ENCODE peak calls at places on chromosome 1, in four cellular contexts. I, O, J and G are unnamed samples.

GRCh38 chr1:220528049-220528678 is at the start of gene MARK1:
- DNase-seq in I (peak), O (peak), J (peak), G (peak)

GRCh38 chr1:216447898-216448568 is 24.8 kb upstream of the USH2A start:
- DNase-seq in I (no peak), O (no peak), J (peak), G (no peak)

GRCh38 chr1:100622037-100622436 is 84.1 kb downstream of the GPR88 start:
- DNase-seq in I (no peak), O (peak), J (peak), G (peak)

GRCh38 chr1:163104405-163105099 is 35.4 kb downstream of the RGS4 start:
- DNase-seq in I (no peak), O (no peak), J (no peak), G (no peak)

GRCh38 chr1:228463559-228464455 is 23.4 kb upstream of the RNF187 start:
- DNase-seq in I (no peak), O (peak), J (peak), G (no peak)

GRCh38 chr1:95041491-95042165 is 31.1 kb downstream of the ALG14 start:
- DNase-seq in I (peak), O (peak), J (peak), G (peak)

GRCh38 chr1:53411541-53412152 is 47.6 kb upstream of the DMRTB1 start:
- DNase-seq in I (no peak), O (no peak), J (peak), G (no peak)

GRCh38 chr1:12478612-12478985 is 139.4 kb downstream of the DHRS3 start:
- DNase-seq in I (no peak), O (no peak), J (no peak), G (no peak)

GRCh38 chr1:242025681-242026080 is 26.8 kb upstream of the MAP1LC3C start:
- DNase-seq in I (no peak), O (peak), J (no peak), G (no peak)

GRCh38 chr1:205591522-205592351 is 40.1 kb downstream of the ELK4 start:
- DNase-seq in I (peak), O (peak), J (peak), G (peak)

DNA sequence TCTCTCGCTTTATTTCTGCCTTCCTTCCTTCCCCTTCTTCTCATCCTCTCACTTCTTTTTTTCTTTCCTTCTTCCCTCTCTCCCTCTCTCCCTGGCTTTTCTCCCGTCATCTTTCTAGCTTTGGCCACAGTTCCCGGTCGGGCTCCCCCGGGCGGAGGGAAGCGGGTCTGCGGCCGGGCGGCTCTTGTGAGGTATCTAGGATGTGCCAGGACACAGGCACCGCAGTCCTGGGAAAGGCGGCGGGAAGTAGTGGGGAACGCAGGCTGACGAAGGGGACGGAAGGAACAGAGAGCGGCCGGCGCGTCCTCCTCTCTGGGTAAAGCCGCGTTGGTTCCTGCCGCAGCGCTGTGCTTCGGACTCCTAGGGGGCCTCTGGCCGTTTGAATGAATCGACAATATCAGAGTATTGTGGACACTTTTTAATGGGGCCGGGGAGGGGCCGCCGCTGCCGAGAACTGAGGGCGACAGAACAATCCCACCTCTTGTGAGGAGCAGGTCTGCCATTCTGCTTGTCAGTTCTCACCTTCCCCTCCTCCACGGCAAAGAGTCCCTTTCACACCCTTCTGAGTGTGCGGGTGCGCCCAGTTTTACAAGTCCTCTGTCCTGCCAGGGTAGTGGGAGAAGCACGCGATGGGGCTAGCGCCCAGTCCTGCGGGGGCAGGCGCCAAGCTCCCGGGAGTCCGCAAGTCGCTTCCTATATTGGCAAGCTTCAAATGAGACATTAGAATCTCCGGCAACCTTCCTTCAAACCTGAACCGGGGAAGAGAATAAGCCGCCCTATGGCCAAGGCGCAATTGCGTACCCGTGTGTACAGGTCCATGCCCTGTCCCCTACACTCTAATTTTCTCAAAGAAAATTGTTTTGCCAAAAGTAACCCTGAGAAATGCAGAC is 1.1 kb upstream of the LHX9 start:
- DNase-seq in I (no peak), O (peak), J (peak), G (peak)
- H3K4me3 ChIP-seq in I (no peak), O (peak), J (peak), G (peak)

GRCh38 chr1:62110198-62110817 is 84.3 kb upstream of the L1TD1 start:
- DNase-seq in I (no peak), O (no peak), J (no peak), G (peak)

GRCh38 chr1:62117416-62117815 is 77.2 kb upstream of the L1TD1 start:
- DNase-seq in I (no peak), O (no peak), J (no peak), G (peak)

GRCh38 chr1:62111084-62111483 is 83.6 kb upstream of the L1TD1 start:
- DNase-seq in I (no peak), O (no peak), J (no peak), G (no peak)

GRCh38 chr1:62109124-62109523 is 85.5 kb upstream of the L1TD1 start:
- DNase-seq in I (no peak), O (no peak), J (no peak), G (no peak)

GRCh38 chr1:62113505-62113904 is 81.1 kb upstream of the L1TD1 start:
- DNase-seq in I (no peak), O (no peak), J (no peak), G (no peak)
- H3K4me3 ChIP-seq in I (no peak), O (no peak), J (no peak), G (no peak)

GRCh38 chr1:207826557-207827487 is 75.0 kb downstream of the CD46 start:
- DNase-seq in I (peak), O (no peak), J (peak), G (no peak)
- H3K4me3 ChIP-seq in I (no peak), O (no peak), J (peak), G (no peak)

GRCh38 chr1:42956739-42957138 is 1.9 kb downstream of the SLC2A1 start:
- DNase-seq in I (no peak), O (no peak), J (no peak), G (no peak)

GRCh38 chr1:42953182-42954180 is 5.2 kb downstream of the SLC2A1 start:
- DNase-seq in I (no peak), O (no peak), J (no peak), G (no peak)

GRCh38 chr1:42957229-42957879 is 1.3 kb downstream of the SLC2A1 start:
- DNase-seq in I (peak), O (no peak), J (no peak), G (no peak)

GRCh38 chr1:42957880-42958487 is 684 bp downstream of the SLC2A1 start:
- DNase-seq in I (peak), O (peak), J (peak), G (peak)

GRCh38 chr1:42955311-42956063 is 3.2 kb downstream of the SLC2A1 start:
- DNase-seq in I (no peak), O (peak), J (no peak), G (no peak)
- H3K4me3 ChIP-seq in I (no peak), O (peak), J (no peak), G (peak)

GRCh38 chr1:107138767-107139445 is 1.9 kb upstream of the NTNG1 start:
- DNase-seq in I (no peak), O (no peak), J (no peak), G (peak)

GRCh38 chr1:107139833-107140702 is 771 bp upstream of the NTNG1 start:
- DNase-seq in I (peak), O (peak), J (peak), G (peak)

GRCh38 chr1:107142370-107142668 is 1.5 kb downstream of the NTNG1 start:
- DNase-seq in I (no peak), O (no peak), J (no peak), G (no peak)

GRCh38 chr1:107140703-107141490 is at the start of gene NTNG1:
- DNase-seq in I (peak), O (peak), J (no peak), G (no peak)

DNA sequence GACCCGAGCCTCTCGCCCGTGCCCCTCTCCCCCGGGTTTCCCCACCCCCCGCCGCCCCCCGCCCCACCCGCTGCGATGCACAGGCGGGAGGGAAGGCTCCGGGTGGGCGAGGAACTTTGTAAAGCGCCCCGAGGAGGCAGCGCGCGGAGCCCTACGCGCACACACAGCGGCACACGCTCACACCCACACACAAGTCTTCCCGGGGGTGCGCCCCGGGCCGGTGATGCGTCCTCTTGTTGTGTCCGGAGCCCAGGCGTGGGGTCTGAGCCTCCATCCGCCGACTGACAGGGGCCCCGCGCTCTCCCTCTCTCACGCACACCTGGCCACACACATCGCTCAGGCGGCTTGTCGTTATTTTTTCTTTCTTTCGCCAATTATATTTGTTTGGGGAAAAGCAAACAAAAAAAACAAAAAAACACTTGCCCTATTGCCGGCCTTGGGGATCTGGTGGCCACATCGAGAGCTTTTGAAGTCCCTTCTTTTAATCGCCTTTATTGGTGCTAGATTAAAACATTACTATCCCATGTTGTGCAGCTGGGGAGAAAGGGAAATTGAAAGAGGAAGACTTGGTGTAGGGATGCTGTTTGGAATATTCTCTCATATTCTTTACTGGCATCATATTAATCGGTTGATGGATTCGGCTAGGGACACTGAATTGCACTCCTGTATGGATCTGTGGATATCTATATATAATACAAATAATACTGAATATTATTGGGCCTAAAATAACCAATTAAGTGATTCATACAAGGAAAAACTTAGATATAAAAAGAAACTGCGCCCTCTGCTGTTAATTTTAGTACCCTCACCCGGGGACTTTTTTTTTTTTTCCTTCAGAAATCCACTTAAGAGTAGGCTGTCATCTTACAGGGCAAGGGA is 891 bp downstream of the NTNG1 start:
- DNase-seq in I (peak), O (peak), J (peak), G (peak)
- H3K4me3 ChIP-seq in I (peak), O (peak), J (peak), G (peak)

GRCh38 chr1:202958544-202959275 is 598 bp upstream of the ADIPOR1 start:
- DNase-seq in I (no peak), O (peak), J (no peak), G (no peak)

GRCh38 chr1:202954057-202954745 is 3.9 kb downstream of the ADIPOR1 start:
- DNase-seq in I (no peak), O (no peak), J (no peak), G (no peak)

GRCh38 chr1:202957733-202958543 is at the start of gene ADIPOR1:
- DNase-seq in I (peak), O (peak), J (peak), G (peak)

GRCh38 chr1:202961220-202961880 is 3.2 kb upstream of the ADIPOR1 start:
- DNase-seq in I (no peak), O (no peak), J (no peak), G (no peak)

GRCh38 chr1:202959276-202959620 is 1.1 kb upstream of the ADIPOR1 start:
- DNase-seq in I (no peak), O (no peak), J (peak), G (peak)
- H3K4me3 ChIP-seq in I (no peak), O (no peak), J (no peak), G (no peak)

DNA sequence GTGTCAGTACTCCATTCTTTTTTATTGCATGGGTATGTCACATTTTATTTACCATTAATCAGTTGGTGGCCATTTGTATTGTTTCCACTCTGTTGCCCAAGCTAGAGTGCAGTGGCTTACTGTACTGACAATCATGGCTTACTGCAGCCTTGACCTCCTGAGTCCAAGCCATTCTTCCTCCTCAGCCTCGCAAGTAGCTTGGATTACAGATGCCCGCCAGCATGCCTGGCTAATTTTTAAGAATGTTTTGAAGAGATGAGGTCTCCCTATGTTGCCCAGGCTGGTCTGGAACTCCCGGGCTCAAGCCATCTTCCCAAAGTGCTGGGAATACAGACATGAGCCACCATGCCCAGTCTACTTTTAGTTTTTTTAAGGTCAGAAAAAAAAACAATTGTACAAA is 813 bp upstream of the SFT2D2 start:
- DNase-seq in I (no peak), O (no peak), J (no peak), G (no peak)
- H3K4me3 ChIP-seq in I (no peak), O (no peak), J (no peak), G (peak)